ENCODE peak calls at places on chromosome 9, in five cellular contexts. G, R, M, H and F are unnamed samples.

GRCh38 chr9:114538241-114538640 is 33.0 kb upstream of the WHRN start:
- DNase-seq in M (no peak), R (no peak), H (no peak), G (peak; percentile 54), F (peak; percentile 24)

GRCh38 chr9:3553076-3553765 is 27.4 kb upstream of the RFX3 start:
- DNase-seq in R (no peak), G (no peak), H (no peak), M (no peak), F (no peak)

GRCh38 chr9:83056180-83056579 is 6.8 kb downstream of the RASEF start:
- DNase-seq in M (no peak), G (no peak), R (no peak), H (no peak), F (no peak)

GRCh38 chr9:33721674-33722358 is 73.5 kb upstream of the PRSS3 start:
- DNase-seq in G (peak; percentile 55), R (peak; percentile 85), M (peak; percentile 88), H (peak; percentile 91), F (peak; percentile 94)

GRCh38 chr9:81661339-81661738 is 28.0 kb downstream of the TLE1 start:
- DNase-seq in M (no peak), R (no peak), G (no peak), H (no peak), F (peak; percentile 8)

GRCh38 chr9:126357074-126357473 is 30.4 kb downstream of the MVB12B start:
- DNase-seq in H (no peak), R (no peak), G (no peak), M (no peak), F (no peak)

GRCh38 chr9:78004478-78005229 is 27.0 kb downstream of the GNAQ start:
- DNase-seq in R (no peak), H (no peak), M (peak; percentile 38), G (peak; percentile 68), F (no peak)

GRCh38 chr9:111621895-111622480 is 9.1 kb upstream of the DNAJC25 start:
- DNase-seq in R (no peak), G (no peak), M (peak; percentile 69), H (no peak), F (no peak)

GRCh38 chr9:70601000-70601929 is 186.8 kb upstream of the KLF9 start:
- DNase-seq in M (peak; percentile 100), G (no peak), H (peak; percentile 91), R (peak; percentile 99), F (no peak)

GRCh38 chr9:91197232-91198181 is 164.2 kb downstream of the AUH start:
- DNase-seq in H (no peak), M (peak; percentile 98), R (peak; percentile 85), G (peak; percentile 88), F (no peak)

GRCh38 chr9:15221746-15222145 is 85.3 kb downstream of the TTC39B start:
- DNase-seq in H (no peak), G (no peak), R (no peak), M (no peak), F (no peak)

GRCh38 chr9:20996809-20997208 is 34.6 kb downstream of the HACD4 start:
- DNase-seq in M (no peak), R (no peak), H (no peak), G (no peak), F (no peak)

GRCh38 chr9:88411471-88411870 is 23.2 kb downstream of the SPIN1 start:
- DNase-seq in G (no peak), H (no peak), M (no peak), R (no peak), F (no peak)
- H3K9me3 ChIP-seq in G (peaks cover 15% of the 10 kb centered on the region), H (peaks cover 13% of the 10 kb centered on the region), M (no peaks in the 10 kb centered on the region), R (no peaks in the 10 kb centered on the region), F (peaks cover 3% of the 10 kb centered on the region)

DNA sequence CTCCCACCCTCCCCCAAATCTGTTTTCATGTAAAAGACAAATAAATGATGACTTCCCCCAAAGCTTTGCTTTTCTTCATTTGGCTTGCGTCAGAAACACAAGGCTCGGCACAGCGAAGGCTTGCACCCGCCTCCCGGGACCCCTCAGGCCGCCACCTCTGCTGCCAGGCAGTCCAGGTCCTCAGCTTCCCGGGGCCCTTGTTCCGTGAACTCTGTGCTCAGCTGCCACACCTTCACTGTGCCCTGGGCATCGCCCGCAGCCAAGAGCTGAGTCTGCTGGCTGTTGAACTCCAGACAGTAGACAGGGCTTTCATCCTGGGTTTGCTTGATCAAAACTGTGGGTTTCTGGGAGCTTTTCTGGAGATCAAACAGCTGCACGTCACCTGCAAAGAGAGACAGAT is 23.0 kb downstream of the DYNC2I2 start:
- DNase-seq in M (no peak), H (no peak), G (no peak), R (no peak), F (no peak)
- H3K36me3 ChIP-seq in M (peaks cover 47% of the 10 kb centered on the region), H (peaks cover 60% of the 10 kb centered on the region), G (peaks cover 11% of the 10 kb centered on the region), R (peaks cover 50% of the 10 kb centered on the region), F (peaks cover 91% of the 10 kb centered on the region)

GRCh38 chr9:136012651-136013050 is 51.5 kb upstream of the UBAC1 start:
- DNase-seq in H (peak; percentile 60), G (no peak), M (peak; percentile 71), R (peak; percentile 47), F (no peak)
- H3K4me1 ChIP-seq in H (peaks cover 28% of the 10 kb centered on the region), G (no peaks in the 10 kb centered on the region), M (peaks cover 16% of the 10 kb centered on the region), R (peaks cover 20% of the 10 kb centered on the region), F (no peaks in the 10 kb centered on the region)

GRCh38 chr9:88403340-88403739 is 15.1 kb downstream of the SPIN1 start:
- DNase-seq in M (no peak), R (no peak), G (no peak), H (no peak), F (no peak)
- H3K9me3 ChIP-seq in M (no peaks in the 10 kb centered on the region), R (no peaks in the 10 kb centered on the region), G (no peaks in the 10 kb centered on the region), H (no peaks in the 10 kb centered on the region), F (no peaks in the 10 kb centered on the region)

GRCh38 chr9:136377351-136378170 is 4.1 kb upstream of the CARD9 start:
- DNase-seq in R (no peak), G (no peak), H (no peak), M (no peak), F (no peak)

GRCh38 chr9:136379891-136380290 is 6.4 kb upstream of the CARD9 start:
- DNase-seq in M (no peak), H (no peak), R (no peak), G (no peak), F (no peak)

GRCh38 chr9:136378171-136379002 is 4.9 kb upstream of the CARD9 start:
- DNase-seq in R (no peak), M (no peak), G (no peak), H (no peak), F (no peak)

GRCh38 chr9:136379401-136379800 is 5.9 kb upstream of the CARD9 start:
- DNase-seq in G (no peak), H (no peak), M (no peak), R (no peak), F (no peak)

DNA sequence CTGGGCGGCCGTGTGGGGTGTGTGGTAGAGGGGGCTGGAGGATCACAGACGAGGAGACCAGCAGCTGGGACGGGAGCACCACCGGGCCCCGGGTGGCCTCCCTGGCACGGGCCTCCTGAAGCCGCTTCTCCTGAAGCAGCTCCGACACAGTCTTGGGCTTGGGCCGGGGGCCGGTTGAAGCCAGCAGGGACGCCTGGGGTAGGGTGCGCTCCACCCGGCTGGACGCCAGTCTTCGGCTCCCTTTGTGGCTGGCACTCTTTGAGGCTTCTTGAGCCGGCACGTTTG is 5.5 kb upstream of the CARD9 start:
- DNase-seq in H (no peak), R (no peak), M (no peak), G (no peak), F (no peak)
- H3K36me3 ChIP-seq in H (peaks cover 31% of the 10 kb centered on the region), R (peaks cover 15% of the 10 kb centered on the region), M (peaks cover 6% of the 10 kb centered on the region), G (no peaks in the 10 kb centered on the region), F (peaks cover 73% of the 10 kb centered on the region)

GRCh38 chr9:124256517-124257069 is 1.2 kb upstream of the NEK6 start:
- DNase-seq in H (no peak), M (peak; percentile 68), G (peak; percentile 92), R (peak; percentile 60), F (peak; percentile 65)
- H3K4me1 ChIP-seq in H (peaks cover 24% of the 10 kb centered on the region), M (peaks cover 9% of the 10 kb centered on the region), G (peaks cover 37% of the 10 kb centered on the region), R (peaks cover 31% of the 10 kb centered on the region), F (peaks cover 15% of the 10 kb centered on the region)

GRCh38 chr9:138033950-138034349 is 156.4 kb downstream of the CACNA1B start:
- DNase-seq in G (no peak), M (no peak), H (no peak), R (peak; percentile 15), F (no peak)
- H3K9me3 ChIP-seq in G (peaks cover 3% of the 10 kb centered on the region), M (no peaks in the 10 kb centered on the region), H (no peaks in the 10 kb centered on the region), R (peaks cover 5% of the 10 kb centered on the region), F (no peaks in the 10 kb centered on the region)